ENCODE peak calls at places on chromosome 2, in five cellular contexts. A is cardiac muscle cell, X is foreskin fibroblast, S is psoas muscle, U is cardiac fibroblast. Y is an unnamed sample.

GRCh38 chr2:30110773-30111172 is 36.0 kb upstream of the YPEL5 start:
- DNase-seq in X (peak; percentile 23), U (peak; percentile 49), A (no peak), S (no peak), Y (no peak)

GRCh38 chr2:162099836-162100235 is 25.8 kb upstream of the DPP4 start:
- DNase-seq in A (no peak), S (no peak), X (no peak), U (no peak), Y (no peak)

GRCh38 chr2:234620018-234620417 is 123.1 kb upstream of the ARL4C start:
- DNase-seq in S (no peak), U (no peak), A (no peak), X (no peak), Y (no peak)

GRCh38 chr2:52220393-52220792 is 1188.5 kb upstream of the NRXN1 start:
- DNase-seq in U (peak; percentile 8), S (no peak), A (peak; percentile 2), X (no peak), Y (no peak)

GRCh38 chr2:148764820-148765219 is 110.2 kb upstream of the KIF5C start:
- DNase-seq in S (no peak), A (no peak), X (no peak), U (no peak), Y (no peak)

GRCh38 chr2:206154197-206154596 is 5.0 kb downstream of the NDUFS1 start:
- DNase-seq in U (peak; percentile 51), X (no peak), S (no peak), A (peak; percentile 8), Y (no peak)

GRCh38 chr2:146615778-146616177 is 1229.1 kb upstream of the ACVR2A start:
- DNase-seq in S (no peak), U (no peak), X (no peak), A (no peak), Y (no peak)

GRCh38 chr2:161238559-161239415 is 69.4 kb upstream of the PSMD14 start:
- DNase-seq in U (peak; percentile 49), S (peak; percentile 75), A (peak; percentile 73), X (peak; percentile 66), Y (peak; percentile 92)

GRCh38 chr2:39741871-39742270 is 37.2 kb downstream of the THUMPD2 start:
- DNase-seq in U (peak; percentile 27), X (peak; percentile 41), A (no peak), S (no peak), Y (no peak)

GRCh38 chr2:39696072-39696471 is 30.4 kb downstream of the TMEM178A start:
- DNase-seq in A (peak; percentile 37), U (peak; percentile 89), S (no peak), X (peak; percentile 77), Y (no peak)

GRCh38 chr2:102337481-102338386 is 17.9 kb upstream of the IL18R1 start:
- DNase-seq in X (peak; percentile 26), U (peak; percentile 74), A (no peak), S (no peak), Y (no peak)

GRCh38 chr2:102334471-102334870 is 21.1 kb upstream of the IL18R1 start:
- DNase-seq in U (peak; percentile 39), X (peak; percentile 45), S (no peak), A (no peak), Y (no peak)

GRCh38 chr2:102337012-102337411 is 18.6 kb upstream of the IL18R1 start:
- DNase-seq in S (no peak), A (no peak), X (peak; percentile 49), U (peak; percentile 95), Y (no peak)

GRCh38 chr2:102336502-102336945 is 19.1 kb upstream of the IL18R1 start:
- DNase-seq in S (no peak), U (peak; percentile 82), X (no peak), A (no peak), Y (no peak)

GRCh38 chr2:102335871-102336366 is 19.7 kb upstream of the IL18R1 start:
- DNase-seq in U (peak; percentile 22), A (peak; percentile 46), X (no peak), S (no peak), Y (no peak)
- H3K4me3 ChIP-seq in U (no peak overlapping the region), A (no peak overlapping the region), X (no peak overlapping the region), S (no peak overlapping the region), Y (no peak overlapping the region)

DNA sequence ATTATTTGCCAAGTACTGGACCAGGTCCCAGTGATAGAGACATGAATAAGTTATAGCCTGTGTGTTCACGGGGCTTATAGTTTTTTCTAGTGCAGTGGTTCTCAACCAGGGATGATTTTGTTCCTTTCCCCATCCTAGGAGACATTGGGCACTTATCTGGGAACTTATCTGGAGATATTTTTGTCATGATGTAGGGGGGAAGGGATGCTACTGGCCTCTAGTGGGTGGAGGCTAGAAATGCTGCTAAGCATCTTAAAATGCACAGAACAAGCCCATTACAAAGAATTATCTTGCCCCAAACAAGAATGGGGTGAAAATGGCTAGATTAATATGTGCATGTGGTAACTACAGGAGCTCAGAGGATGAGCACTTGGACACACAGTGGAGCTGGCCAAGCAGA is 75.2 kb downstream of the KLHL29 start:
- DNase-seq in X (peak; percentile 53), A (no peak), U (peak; percentile 64), S (no peak), Y (no peak)
- TF ChIP-seq CTCF in X (peak; percentile 69), A (peak; percentile 57), U (peak; percentile 74), S (peak; percentile 35), Y (no peak)

DNA sequence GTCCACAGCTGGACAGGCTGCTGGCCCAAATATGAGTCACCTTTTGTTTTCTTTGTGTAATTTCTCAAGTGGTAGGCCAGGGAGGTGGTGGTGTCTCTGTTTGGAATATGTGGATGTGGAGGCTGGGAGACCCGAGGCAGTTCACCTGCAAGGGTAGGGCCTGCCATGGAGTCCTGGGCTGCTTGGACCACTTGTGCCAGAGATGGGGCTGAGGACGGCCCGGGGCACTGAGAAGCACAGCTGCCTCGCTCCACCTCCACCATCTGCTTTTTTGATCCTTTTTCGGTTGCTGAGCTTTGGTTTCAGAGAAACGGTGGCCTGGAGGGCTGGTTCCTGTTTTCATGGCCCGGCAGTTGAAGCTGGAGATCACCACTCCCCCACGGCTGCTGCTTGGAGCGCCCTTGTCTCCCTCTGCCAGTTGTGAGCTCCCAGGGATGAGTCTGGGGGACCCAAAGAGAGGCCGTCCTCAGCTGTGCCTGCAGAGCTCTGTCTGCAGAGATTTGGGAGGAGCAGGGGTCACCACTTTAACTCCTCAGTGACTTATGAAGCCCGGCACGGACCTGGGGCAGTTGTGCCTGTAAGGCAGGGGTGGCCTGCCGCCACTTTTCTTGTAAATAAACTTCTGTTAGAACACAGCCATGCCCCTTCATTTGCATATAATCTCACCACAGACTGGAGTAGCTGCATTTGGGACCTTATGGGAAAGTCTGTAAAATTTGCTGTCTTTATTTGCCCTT is 67.6 kb upstream of the MCFD2 start:
- DNase-seq in X (peak; percentile 83), U (peak; percentile 78), S (no peak), A (no peak), Y (no peak)
- H3K4me3 ChIP-seq in X (no peak overlapping the region), U (no peak overlapping the region), S (no peak overlapping the region), A (no peak overlapping the region), Y (no peak overlapping the region)

GRCh38 chr2:7014201-7014640 is 97.0 kb downstream of the RNF144A start:
- DNase-seq in S (no peak), U (peak; percentile 21), A (peak; percentile 29), X (no peak), Y (peak; percentile 69)
- TF ChIP-seq CTCF in S (peak; percentile 38), U (peak; percentile 28), A (peak; percentile 66), X (peak; percentile 25), Y (peak; percentile 63)